ENCODE peak calls at places on chromosomes 6 and 20, in four cellular contexts. X, J, E and S are unnamed samples.

GRCh38 chr6:80676386-80676785 is 569.9 kb downstream of the BCKDHB start:
- DNase-seq in X (no peak), J (no peak), E (no peak), S (no peak)

GRCh38 chr20:1622450-1622849 is 2.6 kb upstream of the SIRPB1 start:
- DNase-seq in J (no peak), X (no peak), E (no peak), S (no peak)

GRCh38 chr6:161954077-161954476 is 680.2 kb upstream of the AGPAT4 start:
- DNase-seq in X (no peak), J (no peak), E (no peak), S (no peak)

GRCh38 chr6:74573613-74574012 is 632.2 kb downstream of the COL12A1 start:
- DNase-seq in X (no peak), J (no peak), E (no peak), S (no peak)

GRCh38 chr20:63056236-63057132 is 49.7 kb upstream of the BHLHE23 start:
- DNase-seq in E (peak; percentile 30), J (peak; percentile 56), X (no peak), S (no peak)

GRCh38 chr6:165742047-165742446 is 79.0 kb upstream of the PDE10A start:
- DNase-seq in J (no peak), E (no peak), X (no peak), S (no peak)

GRCh38 chr6:145844933-145845531 is 30.4 kb upstream of the FBXO30 start:
- DNase-seq in E (no peak), J (no peak), X (no peak), S (no peak)

GRCh38 chr6:154878866-154879491 is 116.1 kb upstream of the TIAM2 start:
- DNase-seq in X (no peak), J (no peak), E (no peak), S (no peak)

GRCh38 chr6:87182940-87183339 is 27.6 kb downstream of the ZNF292 start:
- DNase-seq in X (no peak), J (no peak), E (no peak), S (no peak)

GRCh38 chr20:25077610-25078169 is 4.3 kb downstream of the VSX1 start:
- DNase-seq in J (no peak), E (no peak), X (no peak), S (no peak)

GRCh38 chr6:156028310-156029131 is 572.9 kb upstream of the NOX3 start:
- DNase-seq in J (no peak), E (no peak), X (no peak), S (no peak)

GRCh38 chr20:47600967-47601547 is 99.4 kb downstream of the NCOA3 start:
- DNase-seq in X (no peak), E (no peak), J (no peak), S (no peak)

GRCh38 chr6:152129606-152130249 is 322.2 kb downstream of the ESR1 start:
- DNase-seq in J (no peak), X (no peak), E (no peak), S (no peak)

GRCh38 chr20:11101696-11102095 is 427.9 kb upstream of the JAG1 start:
- DNase-seq in J (no peak), X (no peak), E (no peak), S (no peak)

GRCh38 chr20:37265152-37265551 is 3.5 kb upstream of the GHRH start:
- DNase-seq in E (no peak), X (no peak), J (no peak), S (no peak)

GRCh38 chr6:148186916-148187315 is 155.7 kb upstream of the SASH1 start:
- DNase-seq in E (no peak), J (no peak), X (no peak), S (no peak)

GRCh38 chr6:160667854-160668481 is 3.9 kb upstream of the LPA start:
- DNase-seq in J (no peak), X (no peak), E (no peak), S (no peak)

GRCh38 chr6:90860822-90861601 is 274.1 kb upstream of the MAP3K7 start:
- DNase-seq in E (no peak), X (no peak), J (no peak), S (no peak)

GRCh38 chr6:25025919-25026301 is 90.2 kb upstream of the RIPOR2 start:
- DNase-seq in X (no peak), J (no peak), E (no peak), S (no peak)

GRCh38 chr20:33305591-33306057 is 22.6 kb downstream of the BPIFB1 start:
- DNase-seq in X (no peak), E (no peak), J (no peak), S (no peak)

GRCh38 chr20:10658051-10658823 is 15.6 kb downstream of the JAG1 start:
- DNase-seq in J (peak; percentile 71), E (no peak), X (no peak), S (no peak)

GRCh38 chr6:153140299-153140698 is 9.2 kb upstream of the RGS17 start:
- DNase-seq in J (no peak), E (no peak), X (no peak), S (no peak)

GRCh38 chr6:88870728-88871330 is 92.6 kb downstream of the RNGTT start:
- DNase-seq in E (no peak), X (peak; percentile 21), J (no peak), S (no peak)

GRCh38 chr6:170128811-170129681 is 161.8 kb downstream of the DLL1 start:
- DNase-seq in X (no peak), E (no peak), J (peak; percentile 53), S (no peak)

GRCh38 chr6:170175644-170176620 is 114.9 kb downstream of the DLL1 start:
- DNase-seq in X (no peak), E (no peak), J (peak; percentile 52), S (no peak)

GRCh38 chr6:39496951-39497350 is 174.4 kb upstream of the KCNK16 start:
- DNase-seq in X (no peak), E (no peak), J (peak; percentile 77), S (no peak)

GRCh38 chr6:124368131-124368530 is 564.5 kb downstream of the NKAIN2 start:
- DNase-seq in X (no peak), E (no peak), J (no peak), S (no peak)

GRCh38 chr20:49608752-49609670 is 41.1 kb upstream of the PTGIS start:
- DNase-seq in J (peak; percentile 78), X (peak; percentile 67), E (peak; percentile 62), S (peak; percentile 11)

GRCh38 chr6:159654483-159655098 is 38.5 kb downstream of the SOD2 start:
- DNase-seq in E (no peak), J (no peak), X (no peak), S (peak; percentile 17)

GRCh38 chr20:50185426-50185825 is 5.2 kb upstream of the CEBPB start:
- DNase-seq in J (no peak), E (no peak), X (no peak), S (no peak)

GRCh38 chr6:36039113-36039512 is 11.5 kb downstream of the MAPK14 start:
- DNase-seq in X (no peak), J (no peak), E (no peak), S (no peak)

GRCh38 chr6:47234258-47234933 is 75.3 kb downstream of the TNFRSF21 start:
- DNase-seq in X (no peak), J (no peak), E (no peak), S (no peak)

GRCh38 chr6:7615611-7616383 is 25.8 kb downstream of the SNRNP48 start:
- DNase-seq in E (no peak), X (peak; percentile 11), J (no peak), S (no peak)

GRCh38 chr6:76466286-76466685 is 393.8 kb upstream of the IMPG1 start:
- DNase-seq in J (no peak), X (no peak), E (no peak), S (no peak)

GRCh38 chr20:9323622-9324021 is 190.8 kb upstream of the LAMP5 start:
- DNase-seq in J (no peak), X (no peak), E (no peak), S (no peak)